ENCODE peak calls at places on chromosomes 16 and 17, in eight cellular contexts. M, Z, S, L, V, J, T and E are unnamed samples.
A peak's percentile ranks its signal among the peaks of the same experiment; 100 is the strongest.

GRCh38 chr16:2977440-2977839 is 2.8 kb downstream of the PKMYT1 start:
- DNase-seq in M (no peak), L (no peak), Z (no peak), S (no peak), V (peak; percentile 71), J (no peak), T (no peak), E (no peak)

GRCh38 chr16:71867934-71868333 is 16.0 kb downstream of the ZNF821 start:
- DNase-seq in Z (no peak), M (no peak), T (no peak), L (no peak), J (peak; percentile 58), V (no peak), S (no peak), E (no peak)

GRCh38 chr17:67421869-67422273 is 44.8 kb downstream of the PITPNC1 start:
- DNase-seq in M (peak; percentile 93), V (peak; percentile 65), L (peak; percentile 86), T (no peak), S (no peak), J (no peak), Z (peak; percentile 89), E (peak; percentile 43)

GRCh38 chr16:84663433-84664101 is 15.3 kb downstream of the KLHL36 start:
- DNase-seq in V (no peak), J (no peak), T (no peak), S (peak; percentile 63), Z (no peak), L (peak; percentile 85), M (no peak), E (peak; percentile 53)

GRCh38 chr16:29821663-29822115 is 1.4 kb downstream of the MVP start:
- DNase-seq in V (no peak), L (no peak), T (no peak), Z (no peak), J (no peak), M (peak; percentile 71), S (no peak), E (no peak)

GRCh38 chr16:79833559-79833958 is 233.0 kb upstream of the MAF start:
- DNase-seq in S (no peak), M (no peak), V (no peak), J (no peak), Z (no peak), T (no peak), L (no peak), E (no peak)

GRCh38 chr16:30394603-30395154 is 541 bp upstream of the ZNF48 start:
- DNase-seq in J (no peak), T (peak; percentile 87), V (no peak), L (no peak), Z (no peak), S (no peak), M (no peak), E (no peak)

GRCh38 chr17:42132941-42133340 is 10.3 kb downstream of the HSPB9 start:
- DNase-seq in V (peak; percentile 77), T (no peak), Z (no peak), S (no peak), J (no peak), M (no peak), L (no peak), E (no peak)

GRCh38 chr16:88846088-88846487 is 10.7 kb downstream of the GALNS start:
- DNase-seq in S (no peak), J (no peak), T (no peak), V (no peak), L (no peak), M (no peak), Z (no peak), E (no peak)

GRCh38 chr17:13698832-13699231 is 97.1 kb upstream of the HS3ST3A1 start:
- DNase-seq in S (no peak), L (no peak), V (no peak), J (peak; percentile 86), M (no peak), Z (no peak), T (peak; percentile 9), E (no peak)

GRCh38 chr16:59412275-59412841 is 678.2 kb upstream of the GOT2 start:
- DNase-seq in S (no peak), J (no peak), M (peak; percentile 3), L (no peak), T (peak; percentile 41), V (no peak), Z (no peak), E (no peak)

GRCh38 chr17:58575511-58575910 is 61.1 kb upstream of the MTMR4 start:
- DNase-seq in J (no peak), M (peak; percentile 72), T (no peak), L (peak; percentile 22), V (no peak), Z (peak; percentile 27), S (no peak), E (no peak)

GRCh38 chr16:73277066-73277465 is 229.1 kb upstream of the ZFHX3 start:
- DNase-seq in V (no peak), M (no peak), Z (no peak), T (no peak), S (no peak), L (no peak), J (no peak), E (no peak)

GRCh38 chr16:58200398-58200797 is 2.5 kb upstream of the CSNK2A2 start:
- DNase-seq in S (no peak), T (no peak), J (no peak), M (no peak), Z (no peak), V (no peak), L (no peak), E (no peak)
- TF ChIP-seq CTCF in S (no peak), T (no peak), J (no peak), M (no peak), Z (no peak), V (no peak), L (no peak), E (no peak)

GRCh38 chr16:31455601-31456314 is 3.5 kb upstream of the ARMC5 start:
- DNase-seq in T (peak; percentile 51), Z (no peak), L (no peak), S (peak; percentile 15), V (no peak), M (no peak), J (peak; percentile 77), E (no peak)
- TF ChIP-seq CTCF in T (peak; percentile 57), Z (peak; percentile 46), L (peak; percentile 41), S (peak; percentile 45), V (no peak), M (no peak), J (peak; percentile 76), E (peak; percentile 45)

GRCh38 chr17:33021731-33022408 is 30.2 kb downstream of the SPACA3 start:
- DNase-seq in V (no peak), S (no peak), L (no peak), T (peak; percentile 16), J (peak; percentile 65), M (no peak), Z (no peak), E (no peak)
- TF ChIP-seq CTCF in V (no peak), S (no peak), L (no peak), T (peak; percentile 20), J (peak; percentile 59), M (no peak), Z (no peak), E (no peak)

GRCh38 chr16:54939537-54940278 is 9.0 kb downstream of the IRX5 start:
- DNase-seq in S (no peak), Z (no peak), M (no peak), L (no peak), T (peak; percentile 76), J (peak; percentile 79), V (no peak), E (no peak)

GRCh38 chr16:54936979-54937672 is 6.5 kb downstream of the IRX5 start:
- DNase-seq in Z (no peak), M (no peak), V (no peak), J (peak; percentile 92), L (no peak), S (no peak), T (peak; percentile 93), E (peak; percentile 48)

GRCh38 chr16:54938351-54939346 is 8.0 kb downstream of the IRX5 start:
- DNase-seq in J (peak; percentile 77), Z (no peak), S (no peak), M (no peak), L (no peak), T (peak; percentile 70), V (no peak), E (no peak)

GRCh38 chr16:54936086-54936978 is 5.7 kb downstream of the IRX5 start:
- DNase-seq in V (no peak), L (no peak), T (peak; percentile 89), Z (no peak), M (no peak), S (no peak), J (peak; percentile 86), E (peak; percentile 42)

GRCh38 chr16:54937673-54938350 is 7.1 kb downstream of the IRX5 start:
- DNase-seq in Z (no peak), L (no peak), M (no peak), V (no peak), J (no peak), S (no peak), T (no peak), E (no peak)
- TF ChIP-seq CTCF in Z (no peak), L (no peak), M (no peak), V (no peak), J (peak; percentile 42), S (no peak), T (no peak), E (no peak)

GRCh38 chr17:76671912-76672262 is 28.3 kb upstream of the ST6GALNAC1 start:
- DNase-seq in Z (no peak), J (no peak), V (no peak), T (no peak), L (no peak), M (no peak), S (no peak), E (no peak)
- TF ChIP-seq CTCF in Z (no peak), J (no peak), V (no peak), T (no peak), L (no peak), M (no peak), S (no peak), E (no peak)

GRCh38 chr16:78800535-78800934 is 701.1 kb downstream of the WWOX start:
- DNase-seq in V (no peak), L (no peak), Z (no peak), M (no peak), S (no peak), J (no peak), T (no peak), E (no peak)
- TF ChIP-seq CTCF in V (no peak), L (no peak), Z (no peak), M (no peak), S (no peak), J (peak; percentile 50), T (no peak), E (no peak)

GRCh38 chr16:1330260-1330914 is 3.1 kb upstream of the BAIAP3 start:
- DNase-seq in T (no peak), V (no peak), Z (no peak), M (no peak), L (peak; percentile 55), J (peak; percentile 88), S (no peak), E (no peak)
- TF ChIP-seq CTCF in T (peak; percentile 57), V (peak; percentile 37), Z (peak; percentile 75), M (peak; percentile 29), L (peak; percentile 62), J (peak; percentile 94), S (peak; percentile 35), E (peak; percentile 32)